ENCODE peak calls at places on chromosomes 13 and 19, in nine cellular contexts. L is stimulated activated CD4-positive, alpha-beta T cell treated with anti-CD3 and anti-CD28 coated beads, Interleukin-2, amount 100 ng/mL, for 24 hours; Z is activated CD8-positive, alpha-beta memory T cell treated with anti-CD3 and anti-CD28 coated beads, Interleukin-2, amount 50 U/mL, for 4 hours; I is NCI-H1930; V is C1 segment of cervical spinal cord; S is GOT3; U is NCI-H2081; K is NCI-H1694 treated with DMSO at 0.1 percent for 48 hours; O is mesendoderm. H is an unnamed sample.

GRCh38 chr19:3857449-3858003 is 11.3 kb downstream of the ZFR2 start:
- DNase-seq in L (no peak), Z (no peak), I (no peak), V (no peak), S (no peak), U (no peak), K (no peak), O (no peak), H (no peak)

GRCh38 chr19:44254496-44254895 is 5.2 kb upstream of the ZNF233 start:
- DNase-seq in L (no peak), Z (no peak), I (no peak), V (no peak), S (no peak), U (no peak), K (no peak), O (no peak), H (no peak)

GRCh38 chr19:33297401-33298145 is 4.8 kb downstream of the CEBPA start:
- DNase-seq in L (no peak), Z (no peak), I (no peak), V (no peak), S (no peak), U (no peak), K (no peak), O (no peak), H (no peak)

GRCh38 chr13:97445504-97446187 is 11.7 kb downstream of the RAP2A start:
- DNase-seq in L (no peak), Z (no peak), I (no peak), V (no peak), S (no peak), U (peak), K (no peak), O (no peak), H (no peak)

GRCh38 chr13:60509601-60510386 is 112.8 kb downstream of the TDRD3 start:
- DNase-seq in L (no peak), Z (no peak), I (no peak), V (no peak), S (no peak), U (no peak), K (no peak), O (no peak), H (no peak)

GRCh38 chr13:58619396-58620113 is 988.0 kb downstream of the PCDH17 start:
- DNase-seq in L (no peak), Z (no peak), I (no peak), V (no peak), S (no peak), U (no peak), K (peak), O (peak), H (no peak)

GRCh38 chr19:43941209-43941608 is 6.1 kb upstream of the ZNF45 start:
- DNase-seq in L (no peak), Z (no peak), I (no peak), V (no peak), S (no peak), U (no peak), K (no peak), O (no peak), H (no peak)

GRCh38 chr19:16386619-16387240 is 62.1 kb downstream of the KLF2 start:
- DNase-seq in L (peak), Z (peak), I (no peak), V (no peak), S (no peak), U (peak), K (peak), O (peak), H (peak)

GRCh38 chr19:7533281-7533819 is 2.2 kb upstream of the PNPLA6 start:
- DNase-seq in L (no peak), Z (no peak), I (no peak), V (peak), S (no peak), U (no peak), K (no peak), O (peak), H (no peak)

GRCh38 chr19:15264061-15264932 is 32.0 kb upstream of the EPHX3 start:
- DNase-seq in L (peak), Z (peak), I (no peak), V (peak), S (no peak), U (peak), K (peak), O (peak), H (peak)

GRCh38 chr13:112688560-112689497 is 1.0 kb upstream of the ATP11A start:
- DNase-seq in L (peak), Z (peak), I (no peak), V (no peak), S (no peak), U (no peak), K (no peak), O (peak), H (no peak)

GRCh38 chr19:42662714-42663113 is 68.0 kb upstream of the CEACAM8 start:
- DNase-seq in L (no peak), Z (no peak), I (no peak), V (no peak), S (no peak), U (no peak), K (no peak), O (no peak), H (no peak)

GRCh38 chr19:18507021-18507726 is 14.7 kb downstream of the ELL start:
- DNase-seq in L (no peak), Z (no peak), I (no peak), V (no peak), S (no peak), U (no peak), K (no peak), O (no peak), H (no peak)

GRCh38 chr19:13670846-13671245 is 93.5 kb upstream of the MRI1 start:
- DNase-seq in L (no peak), Z (no peak), I (no peak), V (no peak), S (no peak), U (peak), K (no peak), O (no peak), H (no peak)

GRCh38 chr19:51726049-51726448 is 2.3 kb upstream of the HAS1 start:
- DNase-seq in L (no peak), Z (no peak), I (no peak), V (peak), S (peak), U (no peak), K (no peak), O (peak), H (no peak)

GRCh38 chr19:57190301-57190700 is 999 bp upstream of the ZNF264 start:
- DNase-seq in L (no peak), Z (no peak), I (no peak), V (no peak), S (no peak), U (no peak), K (no peak), O (no peak), H (no peak)

GRCh38 chr19:29967623-29968022 is 25.6 kb downstream of the URI1 start:
- DNase-seq in L (no peak), Z (no peak), I (no peak), V (no peak), S (no peak), U (no peak), K (no peak), O (no peak), H (no peak)

GRCh38 chr13:83730674-83731073 is 151.6 kb downstream of the SLITRK1 start:
- DNase-seq in L (no peak), Z (no peak), I (no peak), V (no peak), S (no peak), U (no peak), K (no peak), O (no peak), H (no peak)

GRCh38 chr13:110398564-110399507 is 91.8 kb downstream of the COL4A2 start:
- DNase-seq in L (no peak), Z (no peak), I (no peak), V (no peak), S (no peak), U (no peak), K (no peak), O (peak), H (no peak)

GRCh38 chr13:79528759-79529191 is 47.8 kb downstream of the NDFIP2 start:
- DNase-seq in L (no peak), Z (no peak), I (no peak), V (no peak), S (no peak), U (no peak), K (no peak), O (no peak), H (no peak)

GRCh38 chr13:29511439-29511814 is 84.1 kb downstream of the SLC7A1 start:
- DNase-seq in L (no peak), Z (no peak), I (no peak), V (no peak), S (no peak), U (no peak), K (no peak), O (no peak), H (no peak)

GRCh38 chr19:20167020-20167644 is at the start of gene ZNF486:
- DNase-seq in L (peak), Z (peak), I (no peak), V (peak), S (peak), U (no peak), K (no peak), O (peak), H (peak)

GRCh38 chr13:114019367-114019766 is 45.5 kb upstream of the C13orf46 start:
- DNase-seq in L (peak), Z (peak), I (no peak), V (no peak), S (no peak), U (no peak), K (no peak), O (peak), H (peak)

GRCh38 chr19:54247106-54247930 is 4.7 kb upstream of the LILRA6 start:
- DNase-seq in L (no peak), Z (no peak), I (no peak), V (no peak), S (no peak), U (no peak), K (no peak), O (no peak), H (no peak)

GRCh38 chr19:35641515-35642151 is at the start of gene ETV2:
- DNase-seq in L (peak), Z (peak), I (no peak), V (no peak), S (no peak), U (no peak), K (no peak), O (peak), H (peak)

GRCh38 chr19:30669329-30670010 is 297.3 kb downstream of the ZNF536 start:
- DNase-seq in L (peak), Z (peak), I (peak), V (no peak), S (no peak), U (peak), K (no peak), O (peak), H (peak)

GRCh38 chr13:114043421-114044053 is 69.7 kb upstream of the C13orf46 start:
- DNase-seq in L (no peak), Z (no peak), I (no peak), V (no peak), S (no peak), U (no peak), K (peak), O (peak), H (no peak)

GRCh38 chr13:111282425-111282824 is 38.0 kb upstream of the TEX29 start:
- DNase-seq in L (no peak), Z (no peak), I (no peak), V (no peak), S (no peak), U (no peak), K (peak), O (no peak), H (no peak)

GRCh38 chr13:112983428-112984196 is 14.6 kb downstream of the MCF2L start:
- DNase-seq in L (no peak), Z (no peak), I (no peak), V (no peak), S (no peak), U (no peak), K (no peak), O (no peak), H (no peak)

GRCh38 chr13:112341976-112342735 is 34.0 kb upstream of the SPACA7 start:
- DNase-seq in L (no peak), Z (no peak), I (no peak), V (no peak), S (no peak), U (no peak), K (no peak), O (no peak), H (no peak)

GRCh38 chr19:33804021-33804799 is 7.5 kb downstream of the KCTD15 start:
- DNase-seq in L (no peak), Z (no peak), I (no peak), V (no peak), S (no peak), U (no peak), K (no peak), O (no peak), H (no peak)

GRCh38 chr13:23741879-23742510 is 147.2 kb downstream of the MIPEP start:
- DNase-seq in L (no peak), Z (no peak), I (no peak), V (no peak), S (no peak), U (no peak), K (no peak), O (peak), H (no peak)

GRCh38 chr13:36297259-36297599 is 385 bp downstream of the CCDC169 start:
- DNase-seq in L (no peak), Z (no peak), I (peak), V (no peak), S (no peak), U (peak), K (no peak), O (no peak), H (no peak)

GRCh38 chr19:6213266-6213595 is 66.5 kb downstream of the MLLT1 start:
- DNase-seq in L (no peak), Z (no peak), I (no peak), V (no peak), S (no peak), U (no peak), K (no peak), O (no peak), H (no peak)

H was measured in T-cell.